ENCODE peak calls at places on chromosomes 12 and 14, in four cellular contexts. X, Q, I and D are unnamed samples.

GRCh38 chr14:49692191-49692757 is 646 bp upstream of the KLHDC1 start:
- DNase-seq in X (peak; percentile 32), Q (no peak), I (no peak), D (no peak)

GRCh38 chr12:48925218-48925871 is at the start of gene FKBP11:
- DNase-seq in X (peak; percentile 84), Q (peak; percentile 20), I (peak; percentile 80), D (peak; percentile 73)

GRCh38 chr14:50272498-50272897 is 39.5 kb downstream of the L2HGDH start:
- DNase-seq in X (peak; percentile 0), Q (peak; percentile 40), I (no peak), D (no peak)

GRCh38 chr12:121534495-121535148 is 46.2 kb downstream of the KDM2B start:
- DNase-seq in X (no peak), Q (no peak), I (no peak), D (no peak)

GRCh38 chr14:98262566-98262965 is 1009.4 kb downstream of the BCL11B start:
- DNase-seq in X (no peak), Q (no peak), I (no peak), D (no peak)

GRCh38 chr14:97641827-97642226 is 844.6 kb downstream of the VRK1 start:
- DNase-seq in X (no peak), Q (no peak), I (no peak), D (no peak)

GRCh38 chr12:18373176-18373575 is 111.9 kb downstream of the PIK3C2G start:
- DNase-seq in X (no peak), Q (no peak), I (no peak), D (no peak)

GRCh38 chr12:64796205-64796845 is 28.1 kb upstream of the TBC1D30 start:
- DNase-seq in X (peak; percentile 91), Q (peak; percentile 88), I (peak; percentile 95), D (peak; percentile 64)

GRCh38 chr12:65334534-65334933 is 56.1 kb downstream of the MSRB3 start:
- DNase-seq in X (peak; percentile 8), Q (peak; percentile 26), I (no peak), D (no peak)

DNA sequence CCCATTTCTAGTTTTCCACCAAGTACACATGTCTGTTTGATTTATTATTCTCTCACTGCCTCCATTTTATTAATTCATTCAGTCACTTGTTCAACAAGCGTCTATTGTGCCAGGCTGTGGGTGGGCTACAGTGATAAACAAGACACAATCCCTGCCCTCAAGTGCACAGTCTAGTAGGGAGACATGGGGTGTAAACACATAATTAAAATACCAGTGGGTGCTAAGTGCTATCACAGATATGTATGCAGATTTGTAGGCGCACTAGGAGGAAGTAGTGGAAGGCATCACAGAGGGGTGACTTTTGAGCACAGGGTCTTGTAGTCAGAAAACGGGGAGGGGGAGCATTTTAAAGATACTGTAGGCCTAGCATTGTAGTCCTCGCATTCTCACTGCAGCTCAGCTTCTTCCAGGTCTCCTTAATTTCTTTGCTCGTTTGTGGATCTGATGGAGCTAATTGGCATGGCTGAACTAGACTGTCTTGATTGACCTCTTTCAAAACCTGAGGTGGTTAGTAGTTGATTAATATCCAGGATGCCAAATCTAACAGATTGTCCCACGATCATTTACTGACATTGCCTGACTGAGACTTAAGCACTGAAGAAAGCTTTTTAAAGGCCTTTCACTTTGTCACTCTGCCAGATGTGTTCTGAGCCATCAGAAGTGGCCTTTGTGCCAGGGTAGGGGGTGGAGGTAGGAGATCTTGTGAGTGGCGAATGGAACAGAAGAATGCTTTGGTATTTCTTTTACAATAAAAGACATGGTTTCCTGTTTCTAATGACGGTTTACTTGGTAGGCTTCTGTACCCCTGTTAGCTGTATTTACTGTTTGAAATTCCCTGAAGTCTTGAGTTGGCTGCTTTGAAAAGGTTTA is 116.9 kb downstream of the DIP2B start:
- DNase-seq in X (no peak), Q (no peak), I (no peak), D (peak; percentile 79)
- H3K79me2 ChIP-seq in X (peaks cover 87% of the 10 kb centered on the region), Q (peaks cover 83% of the 10 kb centered on the region), I (peaks cover 84% of the 10 kb centered on the region), D (peaks cover 79% of the 10 kb centered on the region)

GRCh38 chr12:14257734-14258467 is 107.6 kb upstream of the ATF7IP start:
- DNase-seq in X (peak; percentile 96), Q (peak; percentile 96), I (peak; percentile 95), D (peak; percentile 85)

GRCh38 chr12:14257303-14257733 is 108.2 kb upstream of the ATF7IP start:
- DNase-seq in X (no peak), Q (no peak), I (no peak), D (no peak)

GRCh38 chr12:14256555-14257169 is 108.8 kb upstream of the ATF7IP start:
- DNase-seq in X (peak; percentile 92), Q (peak; percentile 42), I (peak; percentile 82), D (peak; percentile 66)

GRCh38 chr12:14258468-14258947 is 107.0 kb upstream of the ATF7IP start:
- DNase-seq in X (peak; percentile 49), Q (no peak), I (peak; percentile 31), D (no peak)

GRCh38 chr12:14256139-14256538 is 109.3 kb upstream of the ATF7IP start:
- DNase-seq in X (peak; percentile 79), Q (no peak), I (no peak), D (no peak)
- H3K4me2 ChIP-seq in X (peak overlapping the region; percentile 78), Q (no peak overlapping the region), I (no peak overlapping the region), D (no peak overlapping the region)

GRCh38 chr14:91017011-91017410 is 43.4 kb downstream of the RPS6KA5 start:
- DNase-seq in X (no peak), Q (no peak), I (no peak), D (no peak)

GRCh38 chr14:91019673-91020072 is 40.8 kb downstream of the RPS6KA5 start:
- DNase-seq in X (no peak), Q (peak; percentile 55), I (no peak), D (no peak)

GRCh38 chr14:91018465-91018864 is 42.0 kb downstream of the RPS6KA5 start:
- DNase-seq in X (no peak), Q (no peak), I (no peak), D (no peak)

GRCh38 chr14:91021115-91021514 is 39.3 kb downstream of the RPS6KA5 start:
- DNase-seq in X (peak; percentile 23), Q (peak; percentile 35), I (no peak), D (no peak)

GRCh38 chr14:91021991-91022621 is 38.3 kb downstream of the RPS6KA5 start:
- DNase-seq in X (peak; percentile 6), Q (no peak), I (no peak), D (no peak)
- H3K79me2 ChIP-seq in X (no peaks in the 10 kb centered on the region), Q (no peaks in the 10 kb centered on the region), I (no peaks in the 10 kb centered on the region), D (no peaks in the 10 kb centered on the region)

GRCh38 chr14:56005580-56006053 is 112.6 kb upstream of the PELI2 start:
- DNase-seq in X (peak; percentile 63), Q (no peak), I (peak; percentile 39), D (no peak)
- H3K4me2 ChIP-seq in X (peak overlapping the region; percentile 91), Q (no peak overlapping the region), I (peak overlapping the region; percentile 61), D (peak overlapping the region; percentile 66)

DNA sequence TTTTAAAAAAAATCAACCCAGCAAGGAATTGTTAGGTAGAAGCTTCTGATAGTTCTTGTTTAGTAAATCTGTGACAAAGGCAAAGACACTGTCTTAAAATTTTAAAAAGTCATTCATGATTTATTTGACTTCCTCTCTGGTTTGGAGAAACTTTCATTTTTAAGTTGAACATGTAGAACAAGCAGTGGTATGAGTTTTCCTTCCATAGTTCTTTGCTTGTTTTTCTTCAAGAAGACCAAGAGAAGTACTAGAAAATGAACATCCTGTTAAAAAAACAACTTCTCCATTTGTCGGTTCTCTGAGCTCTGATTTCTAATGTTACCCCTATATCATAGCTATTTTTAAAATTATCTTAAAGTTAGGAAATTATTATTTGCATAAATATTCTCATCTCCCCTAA is 15.6 kb downstream of the DIP2B start:
- DNase-seq in X (no peak), Q (no peak), I (no peak), D (no peak)
- H3K79me2 ChIP-seq in X (peaks cover 97% of the 10 kb centered on the region), Q (peaks cover 92% of the 10 kb centered on the region), I (peaks cover 98% of the 10 kb centered on the region), D (peaks cover 89% of the 10 kb centered on the region)

DNA sequence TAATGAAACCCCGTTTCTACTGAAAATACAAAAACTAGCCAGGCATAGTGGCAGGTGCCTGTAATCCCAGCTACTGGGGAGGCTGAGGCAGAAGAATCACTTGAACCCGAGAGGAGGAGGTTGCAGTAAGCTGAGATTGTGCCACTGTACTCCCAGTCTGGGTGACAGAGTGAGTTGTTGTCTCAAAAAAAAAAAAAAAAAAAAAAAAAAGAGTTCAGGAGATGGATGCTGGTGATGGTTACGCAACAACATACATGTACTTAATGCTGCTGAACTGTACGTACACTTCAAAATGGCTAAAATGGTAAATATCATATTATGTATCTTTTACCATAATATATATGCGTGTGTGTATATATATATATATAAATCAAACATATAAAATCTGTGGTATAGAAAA is 29.0 kb downstream of the ACTN1 start:
- DNase-seq in X (peak; percentile 76), Q (no peak), I (no peak), D (no peak)
- H3K4me2 ChIP-seq in X (no peak overlapping the region), Q (peak overlapping the region; percentile 69), I (no peak overlapping the region), D (no peak overlapping the region)

DNA sequence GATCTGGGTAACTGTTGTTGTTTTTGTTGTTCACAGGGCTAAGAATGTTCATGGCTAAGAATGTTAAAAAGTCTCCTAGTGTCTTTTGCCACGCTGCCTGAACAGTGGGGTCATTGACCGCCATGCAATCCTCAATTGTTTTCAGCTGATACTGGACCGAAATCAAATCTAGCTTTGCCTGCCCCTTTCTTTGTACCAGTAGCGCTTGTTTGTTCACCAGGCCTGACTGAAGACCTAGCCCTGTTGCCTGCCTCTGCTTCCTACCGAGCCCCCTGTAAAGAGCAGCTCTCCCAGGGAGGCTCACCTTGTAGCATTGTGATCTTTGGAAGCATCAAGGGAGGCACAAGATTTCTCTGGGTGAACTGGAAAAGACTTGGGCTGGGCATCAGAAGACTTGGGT is 6.7 kb downstream of the PSEN1 start:
- DNase-seq in X (no peak), Q (no peak), I (no peak), D (no peak)
- H3K79me2 ChIP-seq in X (peaks cover 91% of the 10 kb centered on the region), Q (peaks cover 84% of the 10 kb centered on the region), I (peaks cover 99% of the 10 kb centered on the region), D (peaks cover 71% of the 10 kb centered on the region)

GRCh38 chr12:92603741-92604432 is 98.9 kb upstream of the PLEKHG7 start:
- DNase-seq in X (peak; percentile 57), Q (peak; percentile 75), I (no peak), D (no peak)
- H3K4me2 ChIP-seq in X (peak overlapping the region; percentile 16), Q (no peak overlapping the region), I (no peak overlapping the region), D (no peak overlapping the region)